ENCODE peak calls at places on chromosomes 13 and 19, in five cellular contexts. M, F, K, T and X are unnamed samples.

GRCh38 chr19:1104452-1105216 is 840 bp downstream of the GPX4 start:
- DNase-seq in M (peak), F (peak), K (peak), T (peak), X (peak)

GRCh38 chr19:37957176-37957575 is 50.2 kb downstream of the SIPA1L3 start:
- DNase-seq in M (no peak), F (no peak), K (no peak), T (no peak), X (no peak)

GRCh38 chr19:41324921-41325639 is 15.1 kb downstream of the CCDC97 start:
- DNase-seq in M (no peak), F (peak), K (peak), T (peak), X (peak)

GRCh38 chr19:33406521-33407139 is 33.1 kb downstream of the CEBPG start:
- DNase-seq in M (peak), F (peak), K (peak), T (peak), X (peak)

GRCh38 chr13:48094404-48094780 is 512 bp downstream of the MED4 start:
- DNase-seq in M (no peak), F (no peak), K (no peak), T (peak), X (peak)

GRCh38 chr19:39160523-39160861 is 34.9 kb downstream of the PAK4 start:
- DNase-seq in M (no peak), F (no peak), K (no peak), T (no peak), X (peak)

GRCh38 chr13:95536629-95537241 is 15.8 kb upstream of the CLDN10 start:
- DNase-seq in M (no peak), F (no peak), K (no peak), T (peak), X (peak)

GRCh38 chr19:57056972-57057371 is 62.8 kb upstream of the USP29 start:
- DNase-seq in M (no peak), F (no peak), K (no peak), T (no peak), X (no peak)

GRCh38 chr13:113803409-113804016 is 44.5 kb downstream of the TMEM255B start:
- DNase-seq in M (no peak), F (no peak), K (no peak), T (no peak), X (no peak)

GRCh38 chr19:43623889-43624670 is 4.7 kb upstream of the ZNF428 start:
- DNase-seq in M (no peak), F (peak), K (peak), T (peak), X (no peak)

GRCh38 chr13:25172303-25172630 is 179 bp upstream of the AMER2 start:
- DNase-seq in M (no peak), F (no peak), K (no peak), T (no peak), X (no peak)

GRCh38 chr19:4556574-4557185 is 2.8 kb downstream of the SEMA6B start:
- DNase-seq in M (no peak), F (peak), K (peak), T (peak), X (peak)

GRCh38 chr19:46451352-46451751 is 20.0 kb downstream of the PNMA8A start:
- DNase-seq in M (no peak), F (no peak), K (no peak), T (no peak), X (no peak)

GRCh38 chr19:33717878-33718277 is 78.8 kb upstream of the KCTD15 start:
- DNase-seq in M (no peak), F (no peak), K (no peak), T (no peak), X (no peak)

GRCh38 chr13:40401911-40402776 is 264.3 kb downstream of the FOXO1 start:
- DNase-seq in M (no peak), F (no peak), K (no peak), T (peak), X (peak)

GRCh38 chr19:17078920-17079709 is 3.5 kb downstream of the MYO9B start:
- DNase-seq in M (no peak), F (no peak), K (no peak), T (no peak), X (no peak)

GRCh38 chr19:4108767-4109625 is 14.9 kb downstream of the MAP2K2 start:
- DNase-seq in M (no peak), F (no peak), K (no peak), T (no peak), X (no peak)

GRCh38 chr13:73228546-73228945 is 169.7 kb downstream of the KLF5 start:
- DNase-seq in M (no peak), F (no peak), K (no peak), T (no peak), X (peak)

GRCh38 chr13:100019780-100020356 is 38.3 kb downstream of the ZIC2 start:
- DNase-seq in M (no peak), F (peak), K (peak), T (peak), X (no peak)

GRCh38 chr19:6721773-6722172 is 1.3 kb upstream of the C3 start:
- DNase-seq in M (no peak), F (no peak), K (no peak), T (no peak), X (no peak)

GRCh38 chr19:49301165-49301865 is 23.7 kb downstream of the SLC6A16 start:
- DNase-seq in M (peak), F (peak), K (peak), T (peak), X (peak)

GRCh38 chr13:77876176-77876575 is 42.5 kb downstream of the EDNRB start:
- DNase-seq in M (no peak), F (no peak), K (no peak), T (no peak), X (peak)

GRCh38 chr13:44011036-44011435 is 131.3 kb downstream of the LACC1 start:
- DNase-seq in M (no peak), F (no peak), K (no peak), T (peak), X (peak)

GRCh38 chr13:87999141-87999765 is 328.1 kb downstream of the SLITRK5 start:
- DNase-seq in M (no peak), F (no peak), K (no peak), T (peak), X (peak)

GRCh38 chr13:48334534-48335127 is 31.1 kb downstream of the RB1 start:
- DNase-seq in M (no peak), F (no peak), K (no peak), T (peak), X (peak)

GRCh38 chr19:33861950-33862349 is 65.3 kb downstream of the KCTD15 start:
- DNase-seq in M (no peak), F (no peak), K (no peak), T (no peak), X (no peak)

GRCh38 chr19:21491161-21491560 is 14.2 kb upstream of the ZNF429 start:
- DNase-seq in M (no peak), F (no peak), K (no peak), T (no peak), X (no peak)

GRCh38 chr19:58558066-58558622 is at the start of gene UBE2M:
- DNase-seq in M (no peak), F (peak), K (no peak), T (peak), X (peak)

GRCh38 chr13:41054212-41054877 is 7.0 kb upstream of the WBP4 start:
- DNase-seq in M (no peak), F (no peak), K (no peak), T (peak), X (peak)

GRCh38 chr19:49348305-49349188 is 13.3 kb downstream of the CD37 start:
- DNase-seq in M (no peak), F (no peak), K (no peak), T (no peak), X (no peak)

GRCh38 chr19:15640904-15641597 is 354 bp downstream of the CYP4F3 start:
- DNase-seq in M (no peak), F (no peak), K (no peak), T (no peak), X (no peak)

GRCh38 chr13:26529441-26529840 is 28.0 kb upstream of the WASF3 start:
- DNase-seq in M (peak), F (peak), K (peak), T (peak), X (peak)

GRCh38 chr13:36163809-36164308 is 32.7 kb upstream of the DCLK1 start:
- DNase-seq in M (no peak), F (no peak), K (no peak), T (no peak), X (no peak)

GRCh38 chr19:48644839-48645651 is 942 bp downstream of the CA11 start:
- DNase-seq in M (peak), F (peak), K (peak), T (peak), X (peak)

GRCh38 chr13:29490561-29490960 is 104.9 kb downstream of the SLC7A1 start:
- DNase-seq in M (no peak), F (no peak), K (no peak), T (no peak), X (no peak)
- H2BK12ac ChIP-seq in M (no peak), F (no peak), K (no peak), T (no peak), X (no peak)

DNA sequence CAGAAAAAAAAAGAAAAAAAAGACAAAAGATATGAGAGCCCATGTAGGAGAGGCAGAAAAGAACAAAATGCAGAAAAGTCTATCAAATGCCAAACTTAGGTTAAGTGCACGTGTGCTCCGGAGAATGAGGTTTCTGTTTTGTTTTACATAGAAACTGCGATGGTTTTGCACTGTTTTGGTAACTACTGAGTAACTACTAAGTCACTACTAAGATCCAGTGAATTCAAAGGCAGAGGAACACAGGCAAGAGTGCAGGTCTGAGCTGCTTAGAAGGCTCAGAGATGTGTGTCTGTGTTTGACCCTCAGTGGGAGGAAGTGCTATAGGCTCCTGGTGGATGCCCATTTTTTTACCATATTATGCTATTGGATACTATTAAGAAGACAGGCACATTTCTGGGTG is 299.3 kb downstream of the NDFIP2 start:
- DNase-seq in M (no peak), F (no peak), K (no peak), T (no peak), X (peak)
- H2BK12ac ChIP-seq in M (no peak), F (no peak), K (no peak), T (no peak), X (peak)

GRCh38 chr19:50968709-50969412 is 530 bp downstream of the KLK6 start:
- DNase-seq in M (no peak), F (no peak), K (no peak), T (no peak), X (no peak)
- H2BK12ac ChIP-seq in M (peak), F (no peak), K (peak), T (peak), X (no peak)

GRCh38 chr19:44851427-44851826 is 5.3 kb downstream of the NECTIN2 start:
- DNase-seq in M (no peak), F (no peak), K (no peak), T (no peak), X (no peak)
- H2BK12ac ChIP-seq in M (peak), F (no peak), K (no peak), T (no peak), X (no peak)

GRCh38 chr19:19062454-19063182 is 1.2 kb upstream of the SLC25A42 start:
- DNase-seq in M (no peak), F (no peak), K (no peak), T (peak), X (peak)
- H2BK12ac ChIP-seq in M (no peak), F (no peak), K (no peak), T (no peak), X (no peak)

GRCh38 chr19:2433854-2434253 is 6.5 kb upstream of the TIMM13 start:
- DNase-seq in M (no peak), F (no peak), K (no peak), T (no peak), X (no peak)
- H2BK12ac ChIP-seq in M (no peak), F (no peak), K (no peak), T (no peak), X (no peak)

DNA sequence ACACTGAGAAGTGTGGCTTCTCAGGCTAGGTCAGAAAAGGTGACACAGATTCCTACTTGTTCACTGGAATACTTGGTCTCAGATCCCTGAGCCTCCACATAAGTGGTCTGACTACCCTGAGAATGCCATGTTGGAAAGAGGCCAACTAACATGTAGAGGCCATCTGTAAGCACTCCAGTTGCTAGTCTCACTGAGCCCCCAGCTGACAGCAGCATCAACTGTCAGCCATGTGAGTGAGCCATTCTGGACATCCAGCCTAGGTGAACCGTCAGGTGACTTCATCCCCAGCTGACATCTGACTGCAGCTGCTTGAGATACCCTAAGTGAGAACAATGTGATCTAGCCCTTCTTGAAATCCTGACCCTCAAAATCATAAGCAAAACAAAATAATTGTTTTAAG is 18.1 kb upstream of the ARL11 start:
- DNase-seq in M (no peak), F (no peak), K (no peak), T (no peak), X (no peak)
- H2BK12ac ChIP-seq in M (no peak), F (no peak), K (peak), T (no peak), X (no peak)

GRCh38 chr19:55342044-55342531 is 2.4 kb downstream of the KMT5C start:
- DNase-seq in M (no peak), F (peak), K (no peak), T (no peak), X (no peak)

GRCh38 chr19:55340784-55341147 is 1.1 kb downstream of the KMT5C start:
- DNase-seq in M (no peak), F (peak), K (no peak), T (peak), X (peak)

GRCh38 chr19:55341191-55342043 is 1.7 kb downstream of the KMT5C start:
- DNase-seq in M (peak), F (peak), K (peak), T (peak), X (peak)

GRCh38 chr19:55340144-55340783 is 588 bp downstream of the KMT5C start:
- DNase-seq in M (no peak), F (peak), K (no peak), T (no peak), X (no peak)

GRCh38 chr19:55339225-55340143 is at the start of gene KMT5C:
- DNase-seq in M (peak), F (peak), K (peak), T (peak), X (peak)
- H2BK12ac ChIP-seq in M (no peak), F (peak), K (peak), T (peak), X (peak)